ENCODE peak calls at places on chromosomes 6 and 20, in six cellular contexts. R, F, C, L, W and S are unnamed samples.

GRCh38 chr6:167781066-167781767 is 45.5 kb upstream of the AFDN start:
- DNase-seq in R (peak), F (no peak), C (no peak), L (no peak), W (no peak), S (no peak)

GRCh38 chr6:149233056-149233715 is 84.3 kb upstream of the TAB2 start:
- DNase-seq in R (peak), F (peak), C (peak), L (peak), W (no peak), S (peak)

GRCh38 chr6:146850238-146850896 is 251.6 kb downstream of the ADGB start:
- DNase-seq in R (peak), F (no peak), C (no peak), L (peak), W (no peak), S (peak)

GRCh38 chr20:9035129-9035528 is 33.8 kb upstream of the PLCB4 start:
- DNase-seq in R (peak), F (no peak), C (peak), L (peak), W (no peak), S (peak)

GRCh38 chr6:166395351-166395750 is 12.6 kb upstream of the MPC1 start:
- DNase-seq in R (no peak), F (no peak), C (no peak), L (no peak), W (no peak), S (no peak)

GRCh38 chr6:170066679-170067078 is 224.2 kb downstream of the DLL1 start:
- DNase-seq in R (no peak), F (no peak), C (no peak), L (no peak), W (no peak), S (no peak)

GRCh38 chr6:26022166-26022510 is 59.5 kb downstream of the TRIM38 start:
- DNase-seq in R (peak), F (peak), C (peak), L (no peak), W (peak), S (peak)

GRCh38 chr20:13877789-13878188 is 93.0 kb downstream of the NDUFAF5 start:
- DNase-seq in R (no peak), F (no peak), C (no peak), L (no peak), W (no peak), S (no peak)

GRCh38 chr6:11460001-11460668 is 77.4 kb upstream of the TMEM170B start:
- DNase-seq in R (peak), F (no peak), C (no peak), L (no peak), W (peak), S (peak)

GRCh38 chr6:142838821-142839685 is 105.9 kb downstream of the HIVEP2 start:
- DNase-seq in R (peak), F (no peak), C (no peak), L (no peak), W (no peak), S (peak)

GRCh38 chr20:51384854-51385253 is 157.7 kb downstream of the NFATC2 start:
- DNase-seq in R (no peak), F (no peak), C (no peak), L (no peak), W (no peak), S (no peak)

GRCh38 chr6:148257810-148258209 is 84.8 kb upstream of the SASH1 start:
- DNase-seq in R (no peak), F (no peak), C (no peak), L (no peak), W (no peak), S (no peak)

GRCh38 chr20:56171087-56172012 is 77.2 kb upstream of the MC3R start:
- DNase-seq in R (peak), F (no peak), C (no peak), L (no peak), W (no peak), S (peak)

GRCh38 chr6:20319520-20320357 is 81.9 kb upstream of the E2F3 start:
- DNase-seq in R (no peak), F (peak), C (no peak), L (no peak), W (peak), S (no peak)

GRCh38 chr6:44072959-44073611 is 54.2 kb downstream of the MRPL14 start:
- DNase-seq in R (peak), F (peak), C (no peak), L (no peak), W (peak), S (peak)

GRCh38 chr6:137657351-137657911 is 163.2 kb upstream of the OLIG3 start:
- DNase-seq in R (peak), F (no peak), C (no peak), L (no peak), W (no peak), S (peak)

GRCh38 chr20:3164763-3165410 is 5.2 kb upstream of the FASTKD5 start:
- DNase-seq in R (no peak), F (no peak), C (no peak), L (no peak), W (no peak), S (no peak)

GRCh38 chr20:24948939-24949679 is at the start of gene CST7:
- DNase-seq in R (no peak), F (peak), C (no peak), L (no peak), W (peak), S (peak)

GRCh38 chr6:135576055-135576454 is 78.5 kb upstream of the AHI1 start:
- DNase-seq in R (peak), F (no peak), C (peak), L (peak), W (no peak), S (peak)

GRCh38 chr6:1689141-1689540 is 79.4 kb downstream of the FOXC1 start:
- DNase-seq in R (peak), F (no peak), C (no peak), L (no peak), W (peak), S (peak)

GRCh38 chr6:85464722-85465150 is 14.9 kb downstream of the NT5E start:
- DNase-seq in R (peak), F (no peak), C (no peak), L (peak), W (no peak), S (peak)

GRCh38 chr6:81751388-81752083 is 945 bp downstream of the TENT5A start:
- DNase-seq in R (peak), F (peak), C (no peak), L (no peak), W (peak), S (peak)

GRCh38 chr6:90350689-90351554 is 54.3 kb upstream of the BACH2 start:
- DNase-seq in R (no peak), F (peak), C (no peak), L (no peak), W (peak), S (no peak)

GRCh38 chr6:108174371-108175175 is 8.8 kb downstream of the NR2E1 start:
- DNase-seq in R (no peak), F (peak), C (no peak), L (no peak), W (peak), S (no peak)

GRCh38 chr20:53890434-53891305 is 179.7 kb downstream of the BCAS1 start:
- DNase-seq in R (no peak), F (no peak), C (no peak), L (no peak), W (peak), S (peak)

GRCh38 chr20:47233333-47234188 is 122.9 kb downstream of the ZMYND8 start:
- DNase-seq in R (no peak), F (no peak), C (no peak), L (no peak), W (no peak), S (peak)

GRCh38 chr6:152124432-152125074 is 317.1 kb downstream of the ESR1 start:
- DNase-seq in R (peak), F (no peak), C (peak), L (peak), W (no peak), S (peak)

GRCh38 chr20:3250091-3250504 is 11.1 kb upstream of the SLC4A11 start:
- DNase-seq in R (no peak), F (no peak), C (no peak), L (no peak), W (no peak), S (no peak)

GRCh38 chr6:75084872-75085381 is 120.9 kb downstream of the COL12A1 start:
- DNase-seq in R (peak), F (no peak), C (no peak), L (no peak), W (peak), S (no peak)

GRCh38 chr6:7846971-7847818 is 63.4 kb downstream of the TXNDC5 start:
- DNase-seq in R (peak), F (no peak), C (peak), L (peak), W (no peak), S (peak)

GRCh38 chr6:28988536-28989415 is 16.3 kb downstream of the ZNF311 start:
- DNase-seq in R (peak), F (peak), C (peak), L (no peak), W (peak), S (no peak)

GRCh38 chr20:24470031-24470781 is 777 bp downstream of the SYNDIG1 start:
- DNase-seq in R (peak), F (no peak), C (no peak), L (no peak), W (no peak), S (no peak)